ENCODE peak calls at places on chromosomes 13 and 19, in six cellular contexts. M is activated CD4-positive, alpha-beta memory T cell treated with anti-CD3 and anti-CD28 coated beads, Interleukin-2, amount 10 ng/mL, durations not matched to agents 7 days and 5 days; K is astrocyte of the hippocampus; S is activated CD4-positive, alpha-beta T cell treated with anti-CD3 and anti-CD28 coated beads, Interleukin-2, amount 50 U/mL, for 1 hour; B is germinal center; L is activated gamma-delta T cell treated with Interleukin-2 at 50 U/mL for 16 hours. W is an unnamed sample.

GRCh38 chr13:72151241-72151640 is 284.2 kb upstream of the DACH1 start:
- DNase-seq in M (no peak), K (peak), S (no peak), B (no peak), L (no peak), W (no peak)

GRCh38 chr19:39154084-39154625 is 28.6 kb downstream of the PAK4 start:
- DNase-seq in M (no peak), K (no peak), S (no peak), B (no peak), L (no peak), W (no peak)

GRCh38 chr13:49679244-49679643 is 12.0 kb downstream of the EBPL start:
- DNase-seq in M (no peak), K (peak), S (no peak), B (no peak), L (no peak), W (peak)

GRCh38 chr13:84951128-84951527 is 848.1 kb downstream of the SLITRK6 start:
- DNase-seq in M (no peak), K (no peak), S (no peak), B (no peak), L (no peak), W (no peak)

GRCh38 chr13:73849292-73849691 is 284.9 kb downstream of the KLF12 start:
- DNase-seq in M (no peak), K (peak), S (no peak), B (no peak), L (no peak), W (no peak)

GRCh38 chr13:33284016-33284415 is 1.5 kb downstream of the STARD13 start:
- DNase-seq in M (no peak), K (peak), S (no peak), B (no peak), L (no peak), W (no peak)

GRCh38 chr19:4183967-4184717 is 1.7 kb downstream of the ANKRD24 start:
- DNase-seq in M (no peak), K (no peak), S (no peak), B (no peak), L (no peak), W (no peak)

GRCh38 chr13:27969073-27969865 is at the start of gene CDX2:
- DNase-seq in M (no peak), K (no peak), S (no peak), B (no peak), L (no peak), W (no peak)

GRCh38 chr13:99278199-99278598 is 20.0 kb upstream of the GPR18 start:
- DNase-seq in M (no peak), K (no peak), S (no peak), B (no peak), L (no peak), W (no peak)

GRCh38 chr19:57302020-57302465 is 18.2 kb upstream of the ZNF543 start:
- DNase-seq in M (no peak), K (peak), S (no peak), B (no peak), L (no peak), W (no peak)

GRCh38 chr13:99266827-99267226 is 8.6 kb upstream of the GPR18 start:
- DNase-seq in M (no peak), K (no peak), S (no peak), B (no peak), L (no peak), W (no peak)

GRCh38 chr13:21684576-21684975 is 13.7 kb downstream of the FGF9 start:
- DNase-seq in M (no peak), K (peak), S (no peak), B (no peak), L (no peak), W (no peak)

GRCh38 chr19:34274827-34275625 is 20.7 kb downstream of the GARRE1 start:
- DNase-seq in M (no peak), K (peak), S (no peak), B (no peak), L (no peak), W (no peak)

GRCh38 chr19:19488041-19488874 is 27.1 kb downstream of the TSSK6 start:
- DNase-seq in M (no peak), K (no peak), S (no peak), B (no peak), L (no peak), W (no peak)

GRCh38 chr13:62846302-62846701 is 1430.7 kb upstream of the PCDH20 start:
- DNase-seq in M (no peak), K (no peak), S (no peak), B (no peak), L (no peak), W (no peak)

GRCh38 chr19:55635334-55635717 is 5.5 kb upstream of the ZNF580 start:
- DNase-seq in M (no peak), K (no peak), S (no peak), B (no peak), L (no peak), W (no peak)

GRCh38 chr13:35548790-35549189 is 72.3 kb upstream of the MAB21L1 start:
- DNase-seq in M (no peak), K (no peak), S (no peak), B (no peak), L (no peak), W (no peak)

GRCh38 chr19:44635581-44636438 is 7.9 kb upstream of the PVR start:
- DNase-seq in M (no peak), K (peak), S (no peak), B (no peak), L (no peak), W (no peak)

GRCh38 chr13:46687810-46688209 is 109.2 kb downstream of the ESD start:
- DNase-seq in M (no peak), K (peak), S (no peak), B (no peak), L (no peak), W (no peak)

GRCh38 chr19:46392252-46392801 is 21.0 kb downstream of the CCDC8 start:
- DNase-seq in M (no peak), K (no peak), S (no peak), B (no peak), L (no peak), W (no peak)

GRCh38 chr19:21603431-21604153 is 98.2 kb downstream of the ZNF429 start:
- DNase-seq in M (no peak), K (peak), S (no peak), B (no peak), L (no peak), W (no peak)

GRCh38 chr19:4807188-4807587 is 15.7 kb downstream of the FEM1A start:
- DNase-seq in M (no peak), K (no peak), S (no peak), B (peak), L (no peak), W (no peak)

GRCh38 chr19:1472227-1473055 is 6.6 kb downstream of the C19orf25 start:
- DNase-seq in M (no peak), K (no peak), S (no peak), B (no peak), L (no peak), W (no peak)

GRCh38 chr13:95660981-95661581 is 15.9 kb upstream of the DNAJC3 start:
- DNase-seq in M (no peak), K (peak), S (no peak), B (peak), L (no peak), W (no peak)

GRCh38 chr19:44212865-44213346 is 574 bp downstream of the ZNF227 start:
- DNase-seq in M (no peak), K (peak), S (no peak), B (no peak), L (no peak), W (no peak)

GRCh38 chr19:48698046-48698445 is 2.3 kb downstream of the FUT2 start:
- DNase-seq in M (no peak), K (peak), S (no peak), B (no peak), L (no peak), W (no peak)

W was measured in tibial nerve.